ENCODE peak calls at places on chromosomes 5 and 9, in four cellular contexts. A is aorta, M is HT1080, R is glomerular endothelial cell. Y is an unnamed sample.

GRCh38 chr9:110078626-110079025 is 129.3 kb downstream of the C9orf152 start:
- DNase-seq in A (no peak), M (no peak), R (no peak), Y (no peak)

GRCh38 chr9:126861707-126862460 is 1.4 kb downstream of the ZBTB34 start:
- DNase-seq in A (no peak), M (no peak), R (no peak), Y (no peak)

GRCh38 chr5:1445313-1445894 is at the start of gene SLC6A3:
- DNase-seq in A (no peak), M (no peak), R (no peak), Y (no peak)

GRCh38 chr9:69083321-69083720 is 47.8 kb downstream of the FXN start:
- DNase-seq in A (no peak), M (no peak), R (no peak), Y (no peak)

GRCh38 chr5:141003791-141004601 is 37.7 kb downstream of the PCDHAC2 start:
- DNase-seq in A (no peak), M (peak; percentile 18), R (no peak), Y (no peak)

GRCh38 chr5:169302491-169303118 is 1.7 kb upstream of the SLIT3 start:
- DNase-seq in A (peak; percentile 83), M (peak; percentile 47), R (peak; percentile 39), Y (peak; percentile 87)

GRCh38 chr9:108473209-108474112 is 382.3 kb downstream of the ACTL7B start:
- DNase-seq in A (no peak), M (peak; percentile 76), R (no peak), Y (no peak)

GRCh38 chr5:72857396-72857795 is 40.9 kb downstream of the TNPO1 start:
- DNase-seq in A (no peak), M (no peak), R (no peak), Y (no peak)

GRCh38 chr5:41071975-41072374 is 833 bp upstream of the MROH2B start:
- DNase-seq in A (no peak), M (peak; percentile 36), R (no peak), Y (no peak)

GRCh38 chr5:152274206-152274605 is 130.9 kb downstream of the NMUR2 start:
- DNase-seq in A (no peak), M (no peak), R (no peak), Y (no peak)

GRCh38 chr9:83019246-83019645 is 43.7 kb downstream of the RASEF start:
- DNase-seq in A (no peak), M (no peak), R (no peak), Y (no peak)

GRCh38 chr9:25891534-25891933 is 213.3 kb upstream of the TUSC1 start:
- DNase-seq in A (no peak), M (no peak), R (no peak), Y (no peak)

GRCh38 chr9:34332370-34332964 is 3.1 kb downstream of the NUDT2 start:
- DNase-seq in A (no peak), M (peak; percentile 43), R (peak; percentile 27), Y (no peak)

GRCh38 chr5:157516016-157516415 is 56.0 kb downstream of the NIPAL4 start:
- DNase-seq in A (no peak), M (peak; percentile 93), R (no peak), Y (no peak)

GRCh38 chr9:89642789-89643188 is 38.0 kb downstream of the GADD45G start:
- DNase-seq in A (no peak), M (no peak), R (no peak), Y (no peak)

GRCh38 chr9:94031380-94031779 is 52.9 kb upstream of the PTPDC1 start:
- DNase-seq in A (no peak), M (no peak), R (no peak), Y (no peak)

GRCh38 chr5:80608730-80609129 is 38.6 kb upstream of the ANKRD34B start:
- DNase-seq in A (no peak), M (no peak), R (no peak), Y (no peak)

GRCh38 chr5:82023530-82024095 is 51.8 kb downstream of the ATG10 start:
- DNase-seq in A (no peak), M (no peak), R (no peak), Y (no peak)

GRCh38 chr9:107246259-107247254 is 36.5 kb upstream of the RAD23B start:
- DNase-seq in A (no peak), M (no peak), R (no peak), Y (no peak)

GRCh38 chr9:737400-738120 is 103.9 kb upstream of the DMRT1 start:
- DNase-seq in A (no peak), M (no peak), R (no peak), Y (no peak)

GRCh38 chr5:33370135-33370472 is 70.7 kb upstream of the TARS1 start:
- DNase-seq in A (no peak), M (peak; percentile 83), R (no peak), Y (no peak)

GRCh38 chr9:121447341-121447834 is 52.3 kb downstream of the GGTA1 start:
- DNase-seq in A (no peak), M (peak; percentile 62), R (no peak), Y (no peak)

GRCh38 chr9:88739373-88739772 is 204.4 kb downstream of the NXNL2 start:
- DNase-seq in A (no peak), M (no peak), R (no peak), Y (no peak)

GRCh38 chr9:93316726-93317494 is 133.0 kb downstream of the WNK2 start:
- DNase-seq in A (no peak), M (no peak), R (no peak), Y (no peak)

GRCh38 chr9:6993531-6993930 is 235.8 kb downstream of the KDM4C start:
- DNase-seq in A (no peak), M (no peak), R (no peak), Y (no peak)

GRCh38 chr5:87410941-87411340 is 1.8 kb downstream of the CCNH start:
- DNase-seq in A (no peak), M (no peak), R (no peak), Y (no peak)

GRCh38 chr9:27602107-27602836 is 29.0 kb upstream of the C9orf72 start:
- DNase-seq in A (no peak), M (no peak), R (no peak), Y (no peak)

GRCh38 chr9:14616188-14616982 is 76.8 kb downstream of the ZDHHC21 start:
- DNase-seq in A (no peak), M (peak; percentile 55), R (peak; percentile 36), Y (no peak)

GRCh38 chr9:124733964-124734740 is 37.0 kb downstream of the NR6A1 start:
- DNase-seq in A (no peak), M (no peak), R (no peak), Y (no peak)

GRCh38 chr5:108747111-108748009 is at the start of gene FER:
- DNase-seq in A (no peak), M (peak; percentile 84), R (no peak), Y (no peak)

GRCh38 chr5:149941795-149942194 is 2.8 kb downstream of the PDE6A start:
- DNase-seq in A (no peak), M (no peak), R (no peak), Y (no peak)

GRCh38 chr5:141850183-141850768 is 27.9 kb downstream of the PCDH1 start:
- DNase-seq in A (no peak), M (no peak), R (no peak), Y (no peak)

GRCh38 chr9:81912135-81912534 is 16.1 kb upstream of the SPATA31D4 start:
- DNase-seq in A (no peak), M (no peak), R (no peak), Y (no peak)

GRCh38 chr5:143374496-143375217 is 28.8 kb downstream of the NR3C1 start:
- DNase-seq in A (no peak), M (no peak), R (no peak), Y (no peak)

GRCh38 chr9:127448112-127448805 is 2.9 kb downstream of the RPL12 start:
- DNase-seq in A (no peak), M (no peak), R (no peak), Y (no peak)

GRCh38 chr9:3136999-3137675 is 293.2 kb upstream of the PUM3 start:
- DNase-seq in A (no peak), M (no peak), R (no peak), Y (no peak)

GRCh38 chr5:1899201-1899600 is 16.5 kb upstream of the IRX4 start:
- DNase-seq in A (no peak), M (no peak), R (no peak), Y (no peak)

GRCh38 chr9:135480071-135480941 is 724 bp downstream of the PPP1R26 start:
- DNase-seq in A (no peak), M (peak; percentile 54), R (no peak), Y (no peak)

GRCh38 chr9:84271004-84271886 is 69.3 kb downstream of the SLC28A3 start:
- DNase-seq in A (peak; percentile 70), M (no peak), R (no peak), Y (no peak)

Y was measured in mesothelial cell of epicardium.